ENCODE peak calls at places on chromosomes 12 and 14, in six cellular contexts. K is fibroblast of pulmonary artery, I is stomach, N is HCT116, S is PC-3, A is cardiac fibroblast. Z is an unnamed sample.

GRCh38 chr12:89874146-89874545 is 165.5 kb upstream of the ATP2B1 start:
- DNase-seq in I (no peak), N (no peak), K (no peak), S (no peak), A (peak; percentile 18), Z (no peak)

GRCh38 chr12:111405856-111406473 is at the start of gene SH2B3:
- DNase-seq in K (no peak), S (peak; percentile 75), A (no peak), I (no peak), N (no peak), Z (no peak)

GRCh38 chr14:78455896-78456435 is 285.8 kb downstream of the NRXN3 start:
- DNase-seq in S (no peak), N (no peak), K (no peak), A (no peak), I (no peak), Z (no peak)

GRCh38 chr14:103386632-103387329 is 1.6 kb downstream of the MARK3 start:
- DNase-seq in I (no peak), A (peak; percentile 38), N (no peak), S (no peak), K (peak; percentile 38), Z (no peak)

GRCh38 chr14:42930058-42930457 is 1323.4 kb downstream of the LRFN5 start:
- DNase-seq in A (peak; percentile 3), K (peak; percentile 52), I (no peak), S (no peak), N (no peak), Z (no peak)

GRCh38 chr14:68518910-68519686 is 273.8 kb downstream of the ZFP36L1 start:
- DNase-seq in S (no peak), I (no peak), K (peak; percentile 86), N (no peak), A (peak; percentile 86), Z (no peak)

GRCh38 chr12:18684430-18684829 is 53.4 kb downstream of the PLCZ1 start:
- DNase-seq in K (peak; percentile 46), S (no peak), N (no peak), I (no peak), A (no peak), Z (no peak)

GRCh38 chr14:99604766-99605298 is 825 bp upstream of the CCDC85C start:
- DNase-seq in N (no peak), A (peak; percentile 40), K (peak; percentile 36), I (no peak), S (peak; percentile 36), Z (peak; percentile 53)

GRCh38 chr14:77186911-77187648 is 5.5 kb downstream of the TMEM63C start:
- DNase-seq in K (peak; percentile 6), I (peak; percentile 47), A (peak; percentile 10), S (peak; percentile 65), N (peak; percentile 27), Z (no peak)

GRCh38 chr14:36827861-36828260 is 166.2 kb downstream of the PAX9 start:
- DNase-seq in A (no peak), S (no peak), N (no peak), K (no peak), I (no peak), Z (no peak)

GRCh38 chr12:1580526-1580925 is 13.9 kb downstream of the FBXL14 start:
- DNase-seq in I (no peak), N (no peak), K (no peak), S (no peak), A (no peak), Z (no peak)

GRCh38 chr12:1581973-1582708 is 12.2 kb downstream of the FBXL14 start:
- DNase-seq in S (no peak), N (no peak), K (no peak), I (no peak), A (no peak), Z (no peak)

GRCh38 chr12:1582709-1583050 is 11.7 kb downstream of the FBXL14 start:
- DNase-seq in A (no peak), S (no peak), I (no peak), N (no peak), K (no peak), Z (no peak)

GRCh38 chr12:1584326-1584725 is 10.1 kb downstream of the FBXL14 start:
- DNase-seq in A (no peak), K (no peak), N (no peak), I (no peak), S (no peak), Z (no peak)

GRCh38 chr12:1583421-1584078 is 10.8 kb downstream of the FBXL14 start:
- DNase-seq in S (peak; percentile 83), A (peak; percentile 93), I (peak; percentile 68), K (peak; percentile 94), N (peak; percentile 75), Z (peak; percentile 74)
- TF ChIP-seq CTCF in S (peak; percentile 93), A (peak; percentile 78), I (peak; percentile 81), K (peak; percentile 92), N (peak; percentile 77), Z (peak; percentile 100)

GRCh38 chr14:57533214-57533613 is 39.6 kb upstream of the CCDC198 start:
- DNase-seq in S (peak; percentile 83), N (peak; percentile 22), K (peak; percentile 31), A (peak; percentile 14), I (no peak), Z (no peak)
- TF ChIP-seq CTCF in S (peak; percentile 96), N (peak; percentile 61), K (peak; percentile 46), A (peak; percentile 53), I (no peak), Z (peak; percentile 57)

GRCh38 chr12:123091230-123091629 is 59.7 kb downstream of the PITPNM2 start:
- DNase-seq in K (no peak), A (no peak), N (no peak), S (no peak), I (no peak), Z (no peak)

GRCh38 chr12:123091756-123092155 is 59.1 kb downstream of the PITPNM2 start:
- DNase-seq in N (no peak), S (no peak), A (no peak), I (no peak), K (no peak), Z (no peak)

GRCh38 chr12:123094349-123095073 is 56.4 kb downstream of the PITPNM2 start:
- DNase-seq in A (peak; percentile 75), S (peak; percentile 96), K (peak; percentile 64), I (peak; percentile 34), N (peak; percentile 49), Z (no peak)

GRCh38 chr12:123095074-123095694 is 55.7 kb downstream of the PITPNM2 start:
- DNase-seq in I (no peak), A (no peak), N (no peak), K (no peak), S (no peak), Z (no peak)

DNA sequence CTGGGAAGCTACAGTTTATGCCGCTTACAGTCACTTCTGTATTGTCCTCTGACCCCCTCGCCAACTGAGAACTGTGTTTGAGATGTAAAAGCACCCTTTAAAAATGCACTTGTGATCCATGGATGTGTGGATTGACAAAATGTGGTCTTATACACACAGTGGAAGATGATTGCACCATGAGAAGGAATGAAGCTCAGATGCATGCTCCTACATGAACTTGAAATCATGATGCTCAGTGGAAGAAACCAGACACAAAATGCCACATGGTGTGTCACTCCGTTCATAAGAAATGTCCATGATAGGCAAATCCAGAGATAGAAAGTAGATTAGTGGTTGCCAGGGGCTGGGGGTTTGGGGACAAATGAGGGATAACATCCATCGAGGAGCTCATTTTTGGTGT is 58.0 kb downstream of the PITPNM2 start:
- DNase-seq in S (no peak), N (no peak), K (no peak), A (no peak), I (no peak), Z (no peak)
- TF ChIP-seq CTCF in S (no peak), N (no peak), K (no peak), A (no peak), I (no peak), Z (no peak)

GRCh38 chr14:26389646-26390508 is 208.0 kb downstream of the NOVA1 start:
- DNase-seq in A (peak; percentile 82), S (peak; percentile 18), K (peak; percentile 88), I (no peak), N (no peak), Z (no peak)

GRCh38 chr14:26398616-26399015 is 199.2 kb downstream of the NOVA1 start:
- DNase-seq in A (peak; percentile 37), S (no peak), N (no peak), K (no peak), I (no peak), Z (no peak)

GRCh38 chr14:26395726-26396125 is 202.1 kb downstream of the NOVA1 start:
- DNase-seq in S (no peak), K (no peak), I (no peak), A (no peak), N (no peak), Z (no peak)

GRCh38 chr14:26392498-26392897 is 205.3 kb downstream of the NOVA1 start:
- DNase-seq in I (no peak), A (no peak), N (no peak), K (no peak), S (no peak), Z (no peak)

GRCh38 chr14:26394114-26394855 is 203.5 kb downstream of the NOVA1 start:
- DNase-seq in A (peak; percentile 64), I (peak; percentile 34), N (no peak), S (peak; percentile 59), K (peak; percentile 69), Z (no peak)
- TF ChIP-seq CTCF in A (peak; percentile 42), I (peak; percentile 18), N (no peak), S (peak; percentile 68), K (peak; percentile 60), Z (peak; percentile 15)

DNA sequence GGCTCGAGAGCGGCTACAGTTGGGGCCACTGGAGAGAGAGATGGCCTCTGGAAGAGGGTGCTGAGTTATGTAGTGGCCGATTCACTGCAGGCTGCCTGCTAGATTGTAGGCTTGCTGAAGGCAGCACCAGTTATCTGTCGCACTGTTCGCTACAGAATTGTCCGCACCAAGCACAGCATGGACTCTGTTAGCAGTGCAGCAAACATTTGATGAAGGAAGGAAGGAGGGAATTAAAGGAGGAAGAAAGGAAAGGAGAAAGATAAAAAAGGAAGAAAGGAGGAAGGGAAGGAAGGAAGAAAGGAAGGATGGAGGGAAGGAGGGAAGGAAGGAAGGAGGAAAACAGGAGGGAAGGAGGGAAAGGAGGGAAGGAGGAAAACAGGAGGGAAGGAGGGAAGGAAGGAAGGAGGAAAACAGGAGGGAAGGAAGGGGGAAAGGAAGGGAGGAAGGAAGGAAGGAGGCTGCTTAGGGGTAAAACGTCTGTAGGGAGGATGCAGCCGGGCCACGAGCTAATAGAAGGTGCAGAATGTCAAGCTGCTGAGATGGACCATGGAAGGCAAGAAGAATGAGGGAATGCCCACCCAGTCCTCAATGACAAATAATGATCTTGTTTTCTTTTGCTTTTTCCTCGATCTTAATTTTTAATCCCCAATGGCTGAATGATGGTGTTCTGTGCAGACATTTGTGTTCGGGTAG is 27.3 kb upstream of the ADIPOR2 start:
- DNase-seq in S (no peak), I (no peak), K (no peak), A (no peak), N (no peak), Z (no peak)
- TF ChIP-seq CTCF in S (no peak), I (no peak), K (no peak), A (no peak), N (no peak), Z (no peak)

GRCh38 chr12:106709068-106709511 is 65.4 kb upstream of the RIC8B start:
- DNase-seq in I (no peak), K (no peak), A (no peak), N (no peak), S (no peak), Z (no peak)
- TF ChIP-seq CTCF in I (no peak), K (no peak), A (no peak), N (peak; percentile 21), S (no peak), Z (no peak)